ENCODE peak calls at places on chromosomes 3 and 15, in eight cellular contexts. A is COLO829; R is amniotic stem cell; M is GM23248; Q is stimulated activated CD4-positive, alpha-beta T cell treated with anti-CD3 and anti-CD28 coated beads, Interleukin-4, amount 100 ng/mL, for 24 hours; C is activated T-helper 1 cell treated with Interleukin-2 at 50 U/mL for 16 hours; V is tibial nerve; D is astrocyte of the spinal cord. Y is an unnamed sample.

GRCh38 chr15:39887832-39888231 is 32.2 kb downstream of the GPR176 start:
- DNase-seq in R (no peak), C (no peak), Q (no peak), D (peak; percentile 69), V (peak; percentile 15), M (peak; percentile 55), A (peak; percentile 28), Y (peak; percentile 30)

GRCh38 chr3:4440951-4441350 is 26.1 kb downstream of the SUMF1 start:
- DNase-seq in A (no peak), C (no peak), Q (no peak), D (no peak), V (no peak), M (no peak), R (no peak), Y (no peak)

GRCh38 chr3:142904639-142905441 is 16.0 kb upstream of the PCOLCE2 start:
- DNase-seq in C (no peak), R (no peak), A (peak; percentile 71), V (no peak), Q (no peak), M (peak; percentile 79), D (peak; percentile 34), Y (peak; percentile 62)

GRCh38 chr15:31278544-31279220 is 48.0 kb upstream of the KLF13 start:
- DNase-seq in V (no peak), R (no peak), A (no peak), M (no peak), D (no peak), Q (peak; percentile 2), C (no peak), Y (no peak)

GRCh38 chr15:61049003-61049402 is 180.1 kb downstream of the RORA start:
- DNase-seq in Q (no peak), V (no peak), A (no peak), D (no peak), R (no peak), M (peak; percentile 33), C (no peak), Y (no peak)

GRCh38 chr3:76646921-76647562 is 392.9 kb upstream of the ROBO2 start:
- DNase-seq in C (no peak), D (no peak), R (no peak), Q (no peak), A (no peak), V (no peak), M (no peak), Y (no peak)

GRCh38 chr3:45180051-45180450 is 33.9 kb upstream of the CDCP1 start:
- DNase-seq in V (no peak), D (peak; percentile 56), Q (no peak), A (no peak), R (peak; percentile 19), M (peak; percentile 90), C (no peak), Y (no peak)

GRCh38 chr15:42182328-42182901 is 25.7 kb downstream of the VPS39 start:
- DNase-seq in V (no peak), C (no peak), M (no peak), D (no peak), R (no peak), Q (no peak), A (no peak), Y (no peak)

GRCh38 chr3:126056681-126057546 is 27.0 kb downstream of the SLC41A3 start:
- DNase-seq in D (peak; percentile 29), V (no peak), C (no peak), M (peak; percentile 42), A (no peak), Q (no peak), R (no peak), Y (no peak)

GRCh38 chr3:77825045-77825827 is 785.3 kb downstream of the ROBO2 start:
- DNase-seq in C (no peak), Q (no peak), A (no peak), D (peak; percentile 95), V (no peak), R (peak; percentile 83), M (peak; percentile 67), Y (no peak)

GRCh38 chr3:58346368-58346767 is 13.7 kb downstream of the PXK start:
- DNase-seq in V (no peak), A (no peak), M (no peak), D (no peak), Q (no peak), C (no peak), R (no peak), Y (no peak)

GRCh38 chr3:72887378-72887722 is 496 bp upstream of the GXYLT2 start:
- DNase-seq in M (peak; percentile 40), D (peak; percentile 50), R (no peak), V (no peak), A (no peak), Q (no peak), C (no peak), Y (no peak)

GRCh38 chr3:131821376-131821775 is 213.4 kb downstream of the CPNE4 start:
- DNase-seq in M (no peak), Q (no peak), D (no peak), A (no peak), V (no peak), R (no peak), C (no peak), Y (no peak)

GRCh38 chr3:141933421-141934300 is 57.2 kb downstream of the ATP1B3 start:
- DNase-seq in M (no peak), R (no peak), Q (no peak), D (no peak), V (no peak), C (no peak), A (no peak), Y (no peak)

GRCh38 chr3:50339485-50340196 is 995 bp downstream of the RASSF1 start:
- DNase-seq in V (no peak), A (no peak), R (no peak), M (peak; percentile 86), D (peak; percentile 22), Q (no peak), C (no peak), Y (no peak)

GRCh38 chr3:142447308-142447851 is 457 bp downstream of the XRN1 start:
- DNase-seq in A (peak; percentile 39), Q (peak; percentile 32), M (peak; percentile 71), C (peak; percentile 15), V (peak; percentile 10), R (peak; percentile 4), D (peak; percentile 61), Y (peak; percentile 66)

GRCh38 chr3:15973414-15973813 is 175.6 kb upstream of the ANKRD28 start:
- DNase-seq in D (no peak), A (no peak), M (no peak), V (no peak), R (no peak), C (no peak), Q (no peak), Y (no peak)

GRCh38 chr15:93982226-93982641 is 249.1 kb upstream of the MCTP2 start:
- DNase-seq in C (no peak), R (no peak), M (no peak), Q (no peak), V (peak; percentile 66), D (no peak), A (no peak), Y (no peak)

Y was measured in NAMALWA.